ENCODE peak calls at places on chromosomes 2 and 18, in ten cellular contexts. J is NCI-H1694 treated with DMSO at 0.1 percent for 48 hours; N is EH; L is lower lobe of right lung; Y is NCI-H2107; I is CD4-positive, alpha-beta T cell; F is ecto neural progenitor cell; K is NCI-H2081; S is cardiac septum; V is foreskin keratinocyte. P is an unnamed sample.

GRCh38 chr2:26609133-26609532 is 32.0 kb downstream of the CIB4 start:
- DNase-seq in J (no peak), N (no peak), L (no peak), Y (no peak), I (no peak), F (peak), K (no peak), S (no peak), V (no peak), P (no peak)

GRCh38 chr18:49812321-49813070 is 837 bp downstream of the ACAA2 start:
- DNase-seq in J (no peak), N (peak), L (no peak), Y (no peak), I (no peak), F (no peak), K (peak), S (no peak), V (no peak), P (no peak)

GRCh38 chr2:27152796-27153464 is 4.1 kb downstream of the TCF23 start:
- DNase-seq in J (no peak), N (peak), L (no peak), Y (no peak), I (no peak), F (no peak), K (peak), S (no peak), V (peak), P (peak)

GRCh38 chr2:127149384-127149783 is 42.4 kb upstream of the BIN1 start:
- DNase-seq in J (no peak), N (peak), L (no peak), Y (no peak), I (no peak), F (no peak), K (no peak), S (no peak), V (peak), P (no peak)

GRCh38 chr2:33034784-33035183 is 88.0 kb downstream of the LTBP1 start:
- DNase-seq in J (peak), N (peak), L (no peak), Y (no peak), I (no peak), F (no peak), K (no peak), S (no peak), V (no peak), P (no peak)

GRCh38 chr2:147346142-147346541 is 498.7 kb upstream of the ACVR2A start:
- DNase-seq in J (no peak), N (no peak), L (no peak), Y (no peak), I (no peak), F (no peak), K (no peak), S (no peak), V (no peak), P (no peak)

GRCh38 chr2:163698857-163699256 is 37.0 kb downstream of the FIGN start:
- DNase-seq in J (no peak), N (peak), L (no peak), Y (no peak), I (no peak), F (no peak), K (peak), S (no peak), V (no peak), P (no peak)

GRCh38 chr2:202429164-202429980 is 53.2 kb downstream of the BMPR2 start:
- DNase-seq in J (no peak), N (peak), L (no peak), Y (no peak), I (no peak), F (no peak), K (no peak), S (no peak), V (no peak), P (no peak)

GRCh38 chr2:166112193-166112605 is 15.6 kb downstream of the SCN1A start:
- DNase-seq in J (no peak), N (peak), L (no peak), Y (no peak), I (no peak), F (no peak), K (no peak), S (no peak), V (no peak), P (no peak)

GRCh38 chr2:22817197-22817596 is 567.8 kb upstream of the KLHL29 start:
- DNase-seq in J (no peak), N (no peak), L (no peak), Y (no peak), I (no peak), F (no peak), K (no peak), S (no peak), V (no peak), P (no peak)

GRCh38 chr2:165161510-165161909 is 42.3 kb downstream of the SCN3A start:
- DNase-seq in J (no peak), N (peak), L (no peak), Y (no peak), I (no peak), F (no peak), K (no peak), S (no peak), V (peak), P (no peak)

GRCh38 chr18:80042785-80043184 is 8.6 kb downstream of the RBFA start:
- DNase-seq in J (no peak), N (no peak), L (no peak), Y (no peak), I (no peak), F (no peak), K (no peak), S (no peak), V (no peak), P (no peak)

GRCh38 chr18:70021498-70021897 is 73.8 kb upstream of the CD226 start:
- DNase-seq in J (no peak), N (no peak), L (no peak), Y (no peak), I (no peak), F (no peak), K (no peak), S (no peak), V (no peak), P (no peak)

GRCh38 chr2:7057865-7058400 is 140.7 kb downstream of the RNF144A start:
- DNase-seq in J (no peak), N (no peak), L (no peak), Y (no peak), I (no peak), F (no peak), K (peak), S (no peak), V (no peak), P (peak)

GRCh38 chr2:191612496-191612895 is 65.4 kb upstream of the NABP1 start:
- DNase-seq in J (no peak), N (peak), L (no peak), Y (no peak), I (no peak), F (no peak), K (no peak), S (no peak), V (peak), P (no peak)

P was measured in MM.1S.